ENCODE peak calls at places on chromosome 18, in four cellular contexts. I is mucosa of descending colon, Z is dorsolateral prefrontal cortex, Y is GM12865. T is an unnamed sample.

GRCh38 chr18:31274915-31275314 is 43.0 kb upstream of the DSG1 start:
- DNase-seq in I (peak; percentile 56), Z (no peak), Y (no peak), T (peak; percentile 6)

GRCh38 chr18:76459687-76460350 is 35.2 kb downstream of the ZNF516 start:
- DNase-seq in I (no peak), Z (no peak), Y (no peak), T (peak; percentile 93)

GRCh38 chr18:53567935-53568574 is 656.4 kb downstream of the MBD2 start:
- DNase-seq in I (no peak), Z (no peak), Y (peak; percentile 45), T (peak; percentile 18)

GRCh38 chr18:30522288-30522929 is 520.1 kb downstream of the DSC3 start:
- DNase-seq in I (no peak), Z (no peak), Y (no peak), T (no peak)

GRCh38 chr18:75247601-75248421 is 37.2 kb downstream of the TSHZ1 start:
- DNase-seq in I (no peak), Z (no peak), Y (peak; percentile 28), T (peak; percentile 82)

GRCh38 chr18:21284540-21284939 is 42.5 kb downstream of the GREB1L start:
- DNase-seq in I (no peak), Z (no peak), Y (no peak), T (no peak)

GRCh38 chr18:46452820-46453219 is 204.2 kb downstream of the LOXHD1 start:
- DNase-seq in I (no peak), Z (no peak), Y (no peak), T (no peak)

GRCh38 chr18:58315739-58316215 is 271.8 kb downstream of the NEDD4L start:
- DNase-seq in I (peak; percentile 65), Z (no peak), Y (no peak), T (no peak)

GRCh38 chr18:32049393-32050161 is 31.0 kb downstream of the RNF125 start:
- DNase-seq in I (peak; percentile 58), Z (no peak), Y (peak; percentile 47), T (no peak)

GRCh38 chr18:31255953-31256352 is 62.0 kb upstream of the DSG1 start:
- DNase-seq in I (no peak), Z (no peak), Y (peak; percentile 42), T (no peak)

GRCh38 chr18:47601608-47602272 is 328.7 kb downstream of the SMAD2 start:
- DNase-seq in I (no peak), Z (no peak), Y (no peak), T (no peak)

GRCh38 chr18:47594621-47595086 is 335.8 kb downstream of the SMAD2 start:
- DNase-seq in I (no peak), Z (peak; percentile 21), Y (no peak), T (no peak)

GRCh38 chr18:47594063-47594462 is 336.4 kb downstream of the SMAD2 start:
- DNase-seq in I (no peak), Z (peak; percentile 14), Y (no peak), T (no peak)

GRCh38 chr18:47591429-47591828 is 339.0 kb downstream of the SMAD2 start:
- DNase-seq in I (no peak), Z (no peak), Y (no peak), T (no peak)

DNA sequence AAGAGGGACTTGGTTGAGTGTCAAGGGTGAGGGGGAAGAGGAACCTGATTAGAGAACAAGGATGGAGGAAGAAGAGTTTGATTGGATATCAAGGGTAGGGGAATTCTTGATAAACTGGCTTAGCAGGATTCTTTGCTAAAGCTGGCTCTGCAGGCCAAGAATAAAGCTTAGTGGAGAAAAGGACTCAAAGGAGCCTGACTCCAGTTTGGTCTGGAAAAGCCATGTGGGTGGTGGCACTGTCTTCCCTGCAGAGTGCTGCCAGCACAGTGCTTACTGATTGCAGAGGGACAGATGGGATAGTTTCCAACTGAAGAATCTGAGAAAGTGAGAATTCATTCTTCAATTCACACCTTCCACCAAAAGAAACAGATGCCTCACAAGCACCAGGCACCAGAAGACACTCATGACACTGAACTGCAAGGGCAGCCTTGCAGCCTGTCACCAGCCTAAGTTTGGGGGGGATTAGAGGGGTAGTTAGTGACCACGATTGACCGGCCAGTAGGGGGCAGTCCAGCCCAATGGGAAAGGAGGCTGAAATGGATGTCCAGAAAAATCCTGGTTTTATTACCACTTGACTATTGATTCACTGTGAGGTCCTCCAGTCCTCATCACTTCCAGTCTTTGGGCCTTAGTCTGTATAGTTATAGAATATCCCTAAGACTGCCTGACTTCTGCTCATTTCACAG is 334.5 kb downstream of the SMAD2 start:
- DNase-seq in I (peak; percentile 67), Z (no peak), Y (peak; percentile 47), T (no peak)
- TF ChIP-seq CTCF in I (peak; percentile 45), Z (no peak), Y (peak; percentile 68), T (peak; percentile 21)

GRCh38 chr18:10927290-10927979 is 221.9 kb downstream of the PIEZO2 start:
- DNase-seq in I (no peak), Z (no peak), Y (no peak), T (peak; percentile 78)
- H3K4me3 ChIP-seq in I (no peak overlapping the region), Z (no peak overlapping the region), Y (peak overlapping the region; percentile 36), T (peak overlapping the region; percentile 26)

GRCh38 chr18:3012920-3013810 is at the start of gene LPIN2:
- DNase-seq in I (peak; percentile 100), Z (peak; percentile 91), Y (peak; percentile 97), T (peak; percentile 99)
- TF ChIP-seq CTCF in I (no peak), Z (peak; percentile 28), Y (no peak), T (no peak)

GRCh38 chr18:59697236-59697932 is at the start of gene CCBE1:
- DNase-seq in I (peak; percentile 86), Z (no peak), Y (peak; percentile 41), T (peak; percentile 76)

GRCh38 chr18:59699061-59699460 is 1.8 kb upstream of the CCBE1 start:
- DNase-seq in I (no peak), Z (no peak), Y (no peak), T (no peak)

GRCh38 chr18:59696311-59697235 is 650 bp downstream of the CCBE1 start:
- DNase-seq in I (peak; percentile 36), Z (no peak), Y (no peak), T (peak; percentile 67)

GRCh38 chr18:59694824-59695223 is 2.4 kb downstream of the CCBE1 start:
- DNase-seq in I (no peak), Z (no peak), Y (no peak), T (no peak)

DNA sequence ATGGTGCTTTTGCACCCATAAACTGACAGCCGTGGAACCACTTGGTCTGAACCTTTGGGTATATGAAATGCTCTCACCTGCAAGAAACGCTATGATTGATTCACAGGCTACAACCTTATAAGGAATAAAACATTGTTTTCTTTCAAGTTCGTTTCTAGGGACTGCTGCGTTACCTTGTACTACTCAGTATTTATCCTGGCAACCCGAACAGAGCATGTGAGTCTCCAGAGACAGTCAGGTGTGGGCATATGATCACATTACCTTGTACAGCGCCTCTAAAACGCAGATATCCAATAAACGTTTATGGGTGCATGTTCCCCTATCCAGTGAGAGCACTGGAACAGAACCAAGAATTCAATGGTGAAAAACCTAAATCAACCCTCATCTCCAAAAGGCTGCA is 1.7 kb downstream of the CCBE1 start:
- DNase-seq in I (no peak), Z (no peak), Y (no peak), T (no peak)
- H3K4me3 ChIP-seq in I (no peak overlapping the region), Z (no peak overlapping the region), Y (no peak overlapping the region), T (peak overlapping the region; percentile 82)

DNA sequence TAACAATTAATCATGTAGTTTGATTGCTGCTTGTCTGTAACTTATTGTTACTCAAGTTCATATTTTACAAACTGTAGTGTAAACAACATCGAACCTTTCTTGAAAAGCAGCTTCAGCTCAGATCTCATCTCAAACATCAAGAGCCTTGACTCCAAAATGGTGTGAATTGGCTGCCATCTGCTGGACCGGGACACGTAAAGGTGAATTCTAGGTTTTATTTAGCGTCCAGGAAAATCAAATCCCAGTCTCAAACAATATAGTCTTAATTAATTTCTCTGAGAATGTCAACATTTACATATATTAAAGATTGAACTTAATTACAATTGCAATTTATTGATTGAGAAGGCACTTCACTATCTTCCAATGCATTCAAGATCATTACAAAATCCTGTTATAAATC is 453.0 kb downstream of the GALR1 start:
- DNase-seq in I (no peak), Z (no peak), Y (peak; percentile 18), T (peak; percentile 2)
- TF ChIP-seq CTCF in I (no peak), Z (peak; percentile 36), Y (peak; percentile 2), T (no peak)

GRCh38 chr18:47968006-47968676 is 37.7 kb upstream of the SMAD2 start:
- DNase-seq in I (no peak), Z (no peak), Y (no peak), T (no peak)
- H3K4me3 ChIP-seq in I (no peak overlapping the region), Z (no peak overlapping the region), Y (no peak overlapping the region), T (no peak overlapping the region)

GRCh38 chr18:8367217-8367988 is 241.8 kb upstream of the RAB12 start:
- DNase-seq in I (peak; percentile 71), Z (peak; percentile 74), Y (peak; percentile 7), T (peak; percentile 11)
- TF ChIP-seq CTCF in I (peak; percentile 32), Z (peak; percentile 72), Y (peak; percentile 32), T (peak; percentile 63)

DNA sequence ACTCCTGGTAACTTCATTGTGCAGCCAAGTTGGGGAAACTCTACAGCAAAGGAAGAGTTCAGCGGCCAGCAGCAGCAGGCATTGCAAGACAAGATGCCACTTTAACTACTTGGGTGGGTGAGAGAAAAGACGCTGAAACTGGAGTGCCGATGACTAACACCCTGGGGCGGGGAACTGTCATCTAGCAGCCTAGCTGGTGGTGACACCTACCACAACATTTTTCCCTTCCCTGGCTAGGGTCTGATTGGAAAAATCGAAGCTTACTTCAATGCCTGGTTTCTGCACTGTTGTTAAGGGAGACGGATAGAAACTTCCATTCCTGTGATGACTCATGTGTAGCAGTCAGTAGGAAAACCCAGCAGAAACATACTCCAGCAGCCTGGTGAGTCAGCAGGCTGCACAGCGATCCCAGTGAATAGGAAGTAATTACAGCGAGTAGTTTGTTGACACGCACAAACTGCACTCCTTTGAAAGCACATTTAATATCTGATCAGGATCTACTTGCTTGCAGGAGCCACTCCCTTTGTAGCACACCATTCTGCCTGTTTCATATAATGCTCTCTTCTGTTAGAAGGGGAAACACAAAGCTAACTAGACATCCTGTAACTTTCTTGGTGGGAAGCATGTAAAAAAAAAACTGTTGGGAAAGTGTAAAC is 62.1 kb upstream of the MAPRE2 start:
- DNase-seq in I (peak; percentile 66), Z (peak; percentile 49), Y (peak; percentile 30), T (peak; percentile 96)
- H3K4me3 ChIP-seq in I (peak overlapping the region; percentile 5), Z (peak overlapping the region; percentile 78), Y (no peak overlapping the region), T (peak overlapping the region; percentile 90)

GRCh38 chr18:56563568-56563967 is 74.8 kb downstream of the TXNL1 start:
- DNase-seq in I (no peak), Z (no peak), Y (peak; percentile 49), T (no peak)
- TF ChIP-seq CTCF in I (no peak), Z (no peak), Y (peak; percentile 44), T (peak; percentile 15)

T was measured in fibroblast of villous mesenchyme.